ENCODE peak calls at places on chromosomes 11 and 22, in eight cellular contexts. One of them, this sample, is unnamed.

GRCh38 chr11:46229250-46229649 is 48.2 kb upstream of the CREB3L1 start:
- DNase-seq in uterus: no peak
- DNase-seq in HCT116: no peak
- DNase-seq in tibial nerve: no peak
- DNase-seq in esophagus squamous epithelium: no peak
- DNase-seq in fibroblast of lung: no peak
- DNase-seq in skeletal muscle cell: no peak
- DNase-seq in adipocyte: no peak
- DNase-seq in this sample: no peak

GRCh38 chr11:104668797-104669463 is 229.3 kb downstream of the CASP12 start:
- DNase-seq in adipocyte: peak
- DNase-seq in uterus: no peak
- DNase-seq in tibial nerve: no peak
- DNase-seq in fibroblast of lung: peak
- DNase-seq in esophagus squamous epithelium: no peak
- DNase-seq in HCT116: peak
- DNase-seq in skeletal muscle cell: peak
- DNase-seq in this sample: no peak

GRCh38 chr11:123640677-123641494 is 13.5 kb downstream of the SCN3B start:
- DNase-seq in fibroblast of lung: peak
- DNase-seq in uterus: peak
- DNase-seq in tibial nerve: no peak
- DNase-seq in skeletal muscle cell: no peak
- DNase-seq in adipocyte: peak
- DNase-seq in HCT116: no peak
- DNase-seq in esophagus squamous epithelium: no peak
- DNase-seq in this sample: no peak

GRCh38 chr22:33327348-33327860 is 269.2 kb upstream of the SYN3 start:
- DNase-seq in esophagus squamous epithelium: no peak
- DNase-seq in HCT116: no peak
- DNase-seq in tibial nerve: no peak
- DNase-seq in skeletal muscle cell: no peak
- DNase-seq in adipocyte: no peak
- DNase-seq in uterus: no peak
- DNase-seq in fibroblast of lung: no peak
- DNase-seq in this sample: no peak

GRCh38 chr11:3126207-3126865 is 38.8 kb downstream of the OSBPL5 start:
- DNase-seq in tibial nerve: no peak
- DNase-seq in adipocyte: no peak
- DNase-seq in skeletal muscle cell: no peak
- DNase-seq in esophagus squamous epithelium: no peak
- DNase-seq in fibroblast of lung: no peak
- DNase-seq in HCT116: peak
- DNase-seq in uterus: peak
- DNase-seq in this sample: no peak

GRCh38 chr11:91776660-91777059 is 448.0 kb upstream of the FAT3 start:
- DNase-seq in fibroblast of lung: no peak
- DNase-seq in HCT116: no peak
- DNase-seq in adipocyte: no peak
- DNase-seq in tibial nerve: no peak
- DNase-seq in esophagus squamous epithelium: no peak
- DNase-seq in skeletal muscle cell: no peak
- DNase-seq in uterus: no peak
- DNase-seq in this sample: no peak

GRCh38 chr11:118290923-118291322 is 13.6 kb upstream of the CD3E start:
- DNase-seq in HCT116: peak
- DNase-seq in tibial nerve: no peak
- DNase-seq in esophagus squamous epithelium: no peak
- DNase-seq in adipocyte: peak
- DNase-seq in fibroblast of lung: no peak
- DNase-seq in skeletal muscle cell: no peak
- DNase-seq in uterus: no peak
- DNase-seq in this sample: no peak

GRCh38 chr22:30667092-30667485 is 586 bp downstream of the DUSP18 start:
- DNase-seq in uterus: no peak
- DNase-seq in skeletal muscle cell: no peak
- DNase-seq in adipocyte: peak
- DNase-seq in tibial nerve: no peak
- DNase-seq in esophagus squamous epithelium: no peak
- DNase-seq in fibroblast of lung: no peak
- DNase-seq in HCT116: peak
- DNase-seq in this sample: no peak

GRCh38 chr22:19117111-19117512 is 5.1 kb downstream of the DGCR2 start:
- DNase-seq in fibroblast of lung: no peak
- DNase-seq in uterus: no peak
- DNase-seq in adipocyte: no peak
- DNase-seq in tibial nerve: no peak
- DNase-seq in skeletal muscle cell: no peak
- DNase-seq in esophagus squamous epithelium: no peak
- DNase-seq in HCT116: no peak
- DNase-seq in this sample: no peak

GRCh38 chr11:63906585-63906984 is 10.4 kb downstream of the RCOR2 start:
- DNase-seq in HCT116: no peak
- DNase-seq in uterus: no peak
- DNase-seq in skeletal muscle cell: no peak
- DNase-seq in fibroblast of lung: no peak
- DNase-seq in tibial nerve: no peak
- DNase-seq in adipocyte: peak
- DNase-seq in esophagus squamous epithelium: no peak
- DNase-seq in this sample: no peak

GRCh38 chr22:42365337-42365865 is 66.8 kb downstream of the NFAM1 start:
- DNase-seq in tibial nerve: no peak
- DNase-seq in fibroblast of lung: no peak
- DNase-seq in skeletal muscle cell: no peak
- DNase-seq in esophagus squamous epithelium: no peak
- DNase-seq in adipocyte: peak
- DNase-seq in uterus: peak
- DNase-seq in HCT116: no peak
- DNase-seq in this sample: no peak

DNA sequence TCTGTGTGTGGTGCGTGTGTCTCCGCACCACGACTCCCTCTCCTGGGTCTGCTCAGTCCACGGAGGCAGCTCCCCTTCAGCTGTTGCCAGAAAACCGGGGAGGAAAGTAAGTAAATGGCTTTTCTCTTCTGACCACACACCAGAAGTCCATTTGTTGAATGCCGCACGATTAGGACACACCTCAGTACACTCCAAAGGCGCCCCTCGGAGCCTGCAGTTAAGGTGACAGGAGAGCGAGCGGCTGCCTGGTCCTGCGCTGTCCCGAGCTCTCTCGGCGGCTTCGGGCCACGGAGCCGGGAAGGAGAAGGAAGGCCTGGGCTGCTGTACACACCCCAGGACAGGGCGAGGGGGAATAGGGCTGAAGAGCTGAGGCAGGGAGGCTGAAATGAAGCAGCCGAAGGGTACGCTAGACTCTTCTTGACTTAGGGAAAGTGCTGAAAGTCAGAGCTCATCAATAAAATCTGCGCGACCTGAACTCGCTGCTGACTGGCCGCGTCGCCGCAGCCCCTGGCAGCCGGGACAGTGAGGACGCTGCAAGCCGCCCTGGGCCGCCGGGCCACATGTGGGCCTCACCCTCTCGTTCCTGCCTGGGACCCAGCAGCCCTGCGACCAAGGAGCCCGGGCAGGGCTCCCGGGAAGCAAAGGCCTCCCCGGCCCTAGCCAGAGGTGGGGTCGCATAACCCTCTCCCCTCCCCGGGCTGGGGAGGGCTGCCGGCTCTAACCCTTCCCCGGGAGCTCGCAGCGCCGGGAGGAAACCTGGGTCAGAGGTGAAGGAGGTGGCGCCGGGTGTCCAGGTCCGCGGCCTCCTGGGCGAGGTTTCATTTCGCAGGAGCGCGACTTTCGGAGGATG is 1.5 kb upstream of the PAX6 start:
- DNase-seq in uterus: no peak
- DNase-seq in esophagus squamous epithelium: no peak
- DNase-seq in HCT116: no peak
- DNase-seq in adipocyte: no peak
- DNase-seq in skeletal muscle cell: no peak
- DNase-seq in tibial nerve: no peak
- DNase-seq in fibroblast of lung: no peak
- DNase-seq in this sample: no peak
- H3K4me3 ChIP-seq in uterus: peak
- H3K4me3 ChIP-seq in esophagus squamous epithelium: peak
- H3K4me3 ChIP-seq in HCT116: no peak
- H3K4me3 ChIP-seq in adipocyte: peak
- H3K4me3 ChIP-seq in skeletal muscle cell: peak
- H3K4me3 ChIP-seq in tibial nerve: peak
- H3K4me3 ChIP-seq in fibroblast of lung: no peak
- H3K4me3 ChIP-seq in this sample: no peak

GRCh38 chr11:114064216-114064615 is 4.7 kb downstream of the ZBTB16 start:
- DNase-seq in HCT116: no peak
- DNase-seq in esophagus squamous epithelium: no peak
- DNase-seq in uterus: no peak
- DNase-seq in skeletal muscle cell: no peak
- DNase-seq in fibroblast of lung: no peak
- DNase-seq in tibial nerve: no peak
- DNase-seq in adipocyte: no peak
- DNase-seq in this sample: no peak
- H3K4me3 ChIP-seq in HCT116: no peak
- H3K4me3 ChIP-seq in esophagus squamous epithelium: peak
- H3K4me3 ChIP-seq in uterus: peak
- H3K4me3 ChIP-seq in skeletal muscle cell: peak
- H3K4me3 ChIP-seq in fibroblast of lung: peak
- H3K4me3 ChIP-seq in tibial nerve: peak
- H3K4me3 ChIP-seq in adipocyte: peak
- H3K4me3 ChIP-seq in this sample: no peak

DNA sequence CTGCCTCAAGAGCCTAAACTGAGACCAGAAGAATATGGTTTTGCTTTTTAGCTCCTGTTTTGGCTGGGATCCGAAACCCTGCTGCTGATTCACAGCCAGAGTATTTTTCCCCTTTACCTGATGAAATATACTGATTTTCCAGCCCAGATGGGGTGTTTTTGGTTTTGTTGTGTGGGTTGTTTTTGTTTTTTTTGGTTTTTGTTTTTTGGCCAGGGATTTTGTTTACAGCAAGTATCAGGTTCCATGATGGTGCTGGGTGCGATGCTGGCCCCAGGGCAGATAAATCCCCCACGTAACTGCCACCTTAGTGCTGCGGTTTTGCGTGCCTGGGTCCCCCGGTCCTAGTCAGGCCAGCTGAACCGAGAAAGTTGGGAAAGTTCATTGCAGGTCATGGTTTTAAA is 103.7 kb downstream of the ZBTB16 start:
- DNase-seq in tibial nerve: no peak
- DNase-seq in uterus: peak
- DNase-seq in esophagus squamous epithelium: no peak
- DNase-seq in adipocyte: peak
- DNase-seq in fibroblast of lung: no peak
- DNase-seq in HCT116: no peak
- DNase-seq in skeletal muscle cell: no peak
- DNase-seq in this sample: no peak
- H3K4me3 ChIP-seq in tibial nerve: no peak
- H3K4me3 ChIP-seq in uterus: peak
- H3K4me3 ChIP-seq in esophagus squamous epithelium: peak
- H3K4me3 ChIP-seq in adipocyte: peak
- H3K4me3 ChIP-seq in fibroblast of lung: peak
- H3K4me3 ChIP-seq in HCT116: no peak
- H3K4me3 ChIP-seq in skeletal muscle cell: peak
- H3K4me3 ChIP-seq in this sample: peak

GRCh38 chr22:22042599-22043295 is 60.2 kb upstream of the TOP3B start:
- DNase-seq in uterus: no peak
- DNase-seq in tibial nerve: no peak
- DNase-seq in esophagus squamous epithelium: no peak
- DNase-seq in fibroblast of lung: no peak
- DNase-seq in HCT116: no peak
- DNase-seq in skeletal muscle cell: no peak
- DNase-seq in adipocyte: no peak
- DNase-seq in this sample: no peak
- H3K4me3 ChIP-seq in uterus: no peak
- H3K4me3 ChIP-seq in tibial nerve: no peak
- H3K4me3 ChIP-seq in esophagus squamous epithelium: no peak
- H3K4me3 ChIP-seq in fibroblast of lung: no peak
- H3K4me3 ChIP-seq in HCT116: no peak
- H3K4me3 ChIP-seq in skeletal muscle cell: no peak
- H3K4me3 ChIP-seq in adipocyte: no peak
- H3K4me3 ChIP-seq in this sample: no peak

GRCh38 chr11:35582033-35582432 is 36.2 kb upstream of the FJX1 start:
- DNase-seq in esophagus squamous epithelium: no peak
- DNase-seq in fibroblast of lung: no peak
- DNase-seq in adipocyte: no peak
- DNase-seq in tibial nerve: no peak
- DNase-seq in uterus: no peak
- DNase-seq in skeletal muscle cell: no peak
- DNase-seq in HCT116: no peak
- DNase-seq in this sample: no peak

GRCh38 chr11:35583126-35583525 is 35.1 kb upstream of the FJX1 start:
- DNase-seq in adipocyte: peak
- DNase-seq in fibroblast of lung: peak
- DNase-seq in esophagus squamous epithelium: no peak
- DNase-seq in skeletal muscle cell: peak
- DNase-seq in HCT116: no peak
- DNase-seq in tibial nerve: no peak
- DNase-seq in uterus: no peak
- DNase-seq in this sample: no peak

GRCh38 chr11:35583843-35584242 is 34.4 kb upstream of the FJX1 start:
- DNase-seq in fibroblast of lung: no peak
- DNase-seq in skeletal muscle cell: no peak
- DNase-seq in HCT116: no peak
- DNase-seq in tibial nerve: no peak
- DNase-seq in esophagus squamous epithelium: no peak
- DNase-seq in uterus: no peak
- DNase-seq in adipocyte: no peak
- DNase-seq in this sample: no peak

GRCh38 chr11:35579557-35580396 is 38.5 kb upstream of the FJX1 start:
- DNase-seq in esophagus squamous epithelium: no peak
- DNase-seq in HCT116: peak
- DNase-seq in skeletal muscle cell: peak
- DNase-seq in tibial nerve: no peak
- DNase-seq in uterus: no peak
- DNase-seq in adipocyte: peak
- DNase-seq in fibroblast of lung: peak
- DNase-seq in this sample: peak

GRCh38 chr11:35580397-35580781 is 37.9 kb upstream of the FJX1 start:
- DNase-seq in HCT116: no peak
- DNase-seq in uterus: no peak
- DNase-seq in tibial nerve: no peak
- DNase-seq in esophagus squamous epithelium: no peak
- DNase-seq in fibroblast of lung: no peak
- DNase-seq in skeletal muscle cell: no peak
- DNase-seq in adipocyte: no peak
- DNase-seq in this sample: no peak
- H3K4me3 ChIP-seq in HCT116: no peak
- H3K4me3 ChIP-seq in uterus: no peak
- H3K4me3 ChIP-seq in tibial nerve: no peak
- H3K4me3 ChIP-seq in esophagus squamous epithelium: no peak
- H3K4me3 ChIP-seq in fibroblast of lung: no peak
- H3K4me3 ChIP-seq in skeletal muscle cell: no peak
- H3K4me3 ChIP-seq in adipocyte: no peak
- H3K4me3 ChIP-seq in this sample: no peak

This sample was measured in SK-N-MC.